ENCODE peak calls at places on chromosomes 12 and 14, in four cellular contexts. X is suprapubic skin, O is uterus, J is sigmoid colon. A is an unnamed sample. For H3K4me1, the result is how much of the 10 kb centered on the place peaks cover.

GRCh38 chr14:63276492-63277342 is 42.0 kb downstream of the GPHB5 start:
- DNase-seq in X (no peak), O (no peak), J (no peak), A (no peak)

GRCh38 chr14:95776798-95777615 is 63.1 kb upstream of the TCL1A start:
- DNase-seq in X (no peak), O (no peak), J (no peak), A (no peak)

GRCh38 chr12:13024151-13024946 is 19.8 kb upstream of the FAM234B start:
- DNase-seq in X (no peak), O (no peak), J (no peak), A (no peak)

GRCh38 chr14:60508707-60509437 is at the start of gene SIX6:
- DNase-seq in X (no peak), O (no peak), J (no peak), A (no peak)

GRCh38 chr14:92945544-92945943 is 22.6 kb downstream of the CHGA start:
- DNase-seq in X (no peak), O (no peak), J (no peak), A (no peak)

GRCh38 chr14:23160924-23161522 is 22.4 kb downstream of the SLC7A8 start:
- DNase-seq in X (peak), O (peak), J (no peak), A (no peak)

GRCh38 chr12:4159851-4160250 is 113.7 kb upstream of the CCND2 start:
- DNase-seq in X (no peak), O (no peak), J (no peak), A (no peak)

GRCh38 chr12:2693204-2693860 is 101.4 kb upstream of the FKBP4 start:
- DNase-seq in X (no peak), O (no peak), J (no peak), A (no peak)

GRCh38 chr12:22986997-22987396 is 362.0 kb downstream of the ETNK1 start:
- DNase-seq in X (no peak), O (no peak), J (no peak), A (no peak)

GRCh38 chr12:119178544-119179334 is at the start of gene HSPB8:
- DNase-seq in X (peak), O (peak), J (peak), A (peak)

GRCh38 chr12:10113085-10113484 is 14.3 kb upstream of the CLEC1A start:
- DNase-seq in X (no peak), O (no peak), J (no peak), A (no peak)

GRCh38 chr12:52417742-52418141 is 11.6 kb upstream of the KRT82 start:
- DNase-seq in X (no peak), O (no peak), J (no peak), A (no peak)

GRCh38 chr14:67820428-67820881 is 876 bp downstream of the RAD51B start:
- DNase-seq in X (no peak), O (no peak), J (no peak), A (no peak)

GRCh38 chr12:57477710-57478681 is 1.7 kb downstream of the ARHGAP9 start:
- DNase-seq in X (no peak), O (no peak), J (no peak), A (no peak)

GRCh38 chr12:101298426-101298825 is 18.5 kb downstream of the UTP20 start:
- DNase-seq in X (no peak), O (no peak), J (no peak), A (no peak)

GRCh38 chr14:98138666-98139065 is 1133.3 kb downstream of the BCL11B start:
- DNase-seq in X (no peak), O (no peak), J (no peak), A (no peak)
- H3K27ac ChIP-seq in X (no peak), O (no peak), J (no peak), A (no peak)

DNA sequence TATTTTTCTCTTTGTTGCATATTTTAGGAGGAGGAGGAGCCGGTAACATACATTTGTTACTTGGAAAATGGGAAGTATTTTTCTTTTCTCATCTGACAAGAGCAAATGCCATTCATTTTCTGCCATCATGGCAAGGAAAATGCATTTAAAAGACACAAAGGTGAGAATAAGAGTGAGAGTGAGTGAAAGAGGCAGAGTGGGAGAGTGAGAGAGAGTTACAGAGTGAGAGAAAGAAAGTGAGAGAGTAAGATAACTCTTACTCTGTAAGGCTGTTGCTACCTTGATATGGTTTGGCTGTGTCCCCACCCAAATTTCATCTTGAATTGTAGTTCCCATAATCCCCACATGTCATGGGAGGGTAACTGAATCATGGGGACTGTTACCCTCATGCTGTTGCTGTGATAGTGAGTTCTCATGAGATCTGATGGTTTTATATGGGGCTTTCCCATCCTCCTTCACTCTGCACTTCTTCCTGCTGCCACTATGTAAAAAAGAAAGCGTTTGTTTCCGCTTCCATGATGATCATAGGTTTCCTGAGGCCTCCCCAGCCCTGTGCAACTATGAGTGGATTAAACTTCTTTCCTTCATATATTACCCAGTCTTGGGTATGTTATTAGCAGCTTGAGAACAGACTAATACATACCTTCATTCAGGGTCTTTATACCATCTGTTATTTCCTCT is 64.2 kb downstream of the ASCL1 start:
- DNase-seq in X (no peak), O (no peak), J (no peak), A (no peak)
- TF ChIP-seq CTCF in X (no peak), O (no peak), J (no peak), A (no peak)

DNA sequence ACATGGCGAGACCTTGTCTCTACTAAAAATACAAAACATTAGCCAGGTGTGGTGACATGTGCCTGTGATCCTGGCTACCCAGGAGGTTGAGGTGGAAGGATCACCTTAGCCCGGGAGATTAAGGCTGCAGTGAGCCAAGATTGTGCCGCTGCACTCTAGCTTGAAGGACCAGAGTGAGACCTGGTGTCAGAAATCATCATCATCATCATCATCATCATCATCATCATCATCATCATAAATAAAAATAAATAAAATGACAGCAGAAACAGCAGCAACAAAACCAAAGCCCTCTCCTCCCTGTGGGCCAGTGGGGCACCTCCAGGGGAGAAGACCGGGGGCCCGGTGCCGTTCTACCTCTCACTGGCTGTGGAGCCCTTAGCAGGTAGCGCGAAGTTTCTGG is 281.9 kb upstream of the CRY1 start:
- DNase-seq in X (no peak), O (no peak), J (no peak), A (no peak)
- H3K4me1 ChIP-seq in X (under half), O (under half), J (under half), A (under half)

DNA sequence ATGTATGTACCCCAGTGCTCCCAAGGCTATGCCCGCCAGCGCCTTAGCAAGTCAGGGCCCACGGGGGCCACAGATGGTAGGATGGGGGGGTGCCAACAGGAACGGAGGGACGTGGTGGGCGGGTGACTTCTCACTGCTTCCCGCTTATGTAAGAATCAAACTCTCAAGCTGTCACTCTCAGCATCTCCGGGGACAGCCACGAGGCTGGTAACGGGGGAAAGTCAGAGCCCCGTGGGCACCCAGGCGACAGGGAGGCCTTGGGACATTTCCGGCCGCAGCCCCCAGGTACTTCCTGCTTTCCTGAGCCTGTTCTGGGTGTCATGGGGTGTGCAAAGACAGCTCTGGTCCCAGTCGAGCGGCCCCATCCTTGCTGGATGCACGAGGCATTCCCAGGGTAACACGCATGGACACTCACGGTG is 59.3 kb downstream of the TESC start:
- DNase-seq in X (no peak), O (no peak), J (no peak), A (no peak)
- H3K27ac ChIP-seq in X (no peak), O (no peak), J (no peak), A (no peak)

GRCh38 chr12:112261559-112261958 is 120.7 kb downstream of the HECTD4 start:
- DNase-seq in X (no peak), O (peak), J (no peak), A (no peak)
- TF ChIP-seq CTCF in X (no peak), O (no peak), J (no peak), A (no peak)

DNA sequence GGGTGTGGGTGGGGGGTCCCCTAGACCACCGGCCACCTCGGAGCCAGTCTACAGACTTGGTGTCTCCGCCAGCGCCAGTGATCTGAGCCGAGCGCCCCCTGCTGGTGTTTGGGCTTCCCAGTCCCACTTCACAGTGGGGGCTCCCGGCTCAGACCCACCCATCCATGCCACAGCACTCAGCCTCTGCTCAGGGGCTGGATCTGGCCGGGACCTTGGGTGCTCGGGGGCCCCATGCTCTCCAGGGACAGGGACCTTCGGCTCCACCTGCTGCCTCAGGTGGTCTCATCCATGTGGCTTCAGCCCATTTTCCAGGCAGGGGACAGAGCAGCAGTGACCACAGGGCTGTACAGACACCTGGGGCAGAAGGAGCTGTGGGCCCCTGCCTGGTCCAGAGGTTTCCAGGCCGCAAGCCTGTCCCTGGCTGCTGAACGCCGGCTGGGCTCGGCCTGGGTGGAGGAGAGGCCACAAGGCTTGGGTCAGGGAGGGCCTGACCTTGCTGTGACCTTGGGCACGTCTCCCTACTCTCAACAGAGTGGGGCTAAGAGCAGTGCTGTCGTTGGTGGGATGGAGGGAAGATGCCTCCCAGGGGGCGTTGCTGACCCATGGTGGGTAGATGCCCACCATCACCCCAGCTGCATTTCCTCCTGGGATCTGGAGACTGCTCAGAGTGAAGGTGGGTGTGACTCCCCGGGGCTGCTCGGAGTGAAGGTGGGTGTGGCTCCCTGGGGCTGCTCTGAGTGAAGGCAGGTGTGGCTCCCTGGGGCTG is 86.3 kb downstream of the KIF26A start:
- DNase-seq in X (no peak), O (no peak), J (no peak), A (no peak)
- H3K4me1 ChIP-seq in X (under half), O (under half), J (under half), A (under half)

DNA sequence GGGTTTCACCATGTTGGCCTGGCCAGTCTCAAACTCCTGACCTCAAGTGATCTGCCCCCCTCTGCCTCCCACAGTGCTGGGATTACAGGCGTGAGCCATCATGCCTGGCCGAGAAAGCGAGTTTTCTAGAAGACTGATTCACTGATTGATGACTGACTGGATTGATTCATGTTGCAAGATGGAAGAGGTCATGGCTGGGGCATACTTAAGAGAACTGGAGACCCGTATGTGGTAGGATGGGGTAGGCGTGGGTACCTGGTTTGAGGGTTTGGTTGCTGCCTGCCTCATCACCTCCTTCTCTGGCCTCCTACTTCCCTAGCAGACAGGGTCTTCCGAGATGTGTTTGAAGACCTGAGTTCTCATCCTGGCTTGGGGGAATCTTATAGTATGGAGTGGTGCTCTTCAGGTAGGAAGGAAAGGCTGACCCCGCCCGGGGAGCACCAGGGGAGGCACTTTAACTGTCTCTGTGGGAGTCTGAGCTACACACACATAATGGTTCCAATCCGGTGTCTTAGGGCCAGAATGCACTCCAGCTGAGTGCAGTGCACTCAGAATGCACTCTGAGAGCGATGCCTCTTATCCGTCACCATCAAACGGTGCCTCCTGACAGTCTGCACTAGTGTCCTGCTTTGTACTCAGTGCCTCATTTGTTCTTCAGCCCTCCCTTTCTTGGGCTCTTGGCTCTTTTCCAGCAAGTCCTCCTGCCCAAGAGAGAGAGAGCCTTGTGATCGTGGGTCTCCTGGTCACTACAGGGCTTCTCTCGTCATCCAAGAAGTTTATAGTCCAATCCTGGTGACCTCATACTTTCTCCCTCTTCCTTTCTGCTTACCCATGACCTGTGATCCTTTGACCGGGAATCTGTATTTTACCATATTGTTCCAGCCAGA is 19.7 kb downstream of the PLEKHG3 start:
- DNase-seq in X (no peak), O (no peak), J (peak), A (peak)
- H3K27ac ChIP-seq in X (peak), O (peak), J (peak), A (peak)

GRCh38 chr14:34330846-34331245 is 131.2 kb downstream of the SPTSSA start:
- DNase-seq in X (no peak), O (no peak), J (no peak), A (no peak)

GRCh38 chr14:34336501-34336900 is 125.5 kb downstream of the SPTSSA start:
- DNase-seq in X (no peak), O (no peak), J (no peak), A (no peak)

GRCh38 chr14:34331728-34332623 is 130.1 kb downstream of the SPTSSA start:
- DNase-seq in X (peak), O (peak), J (no peak), A (no peak)

GRCh38 chr14:34338056-34338455 is 124.0 kb downstream of the SPTSSA start:
- DNase-seq in X (no peak), O (no peak), J (no peak), A (no peak)

DNA sequence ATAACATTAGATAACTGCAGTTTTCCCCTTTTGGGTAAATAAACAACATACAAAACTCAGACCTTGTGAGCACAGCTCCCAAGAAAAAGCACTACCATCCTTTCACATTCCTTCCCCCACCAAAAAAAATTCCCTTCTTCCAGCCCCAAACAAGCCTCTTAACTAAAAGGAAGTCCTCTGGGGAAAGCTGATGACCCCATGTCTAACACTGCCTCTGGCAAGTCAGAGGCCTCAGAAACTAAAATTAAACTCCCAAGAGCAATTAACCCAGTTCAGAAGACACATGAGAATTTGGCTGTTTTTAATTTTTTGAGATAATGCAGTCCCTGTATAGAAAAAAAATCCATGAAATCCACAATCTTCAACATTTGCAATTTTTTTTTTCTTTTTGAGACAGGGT is 127.7 kb downstream of the SPTSSA start:
- DNase-seq in X (no peak), O (no peak), J (no peak), A (no peak)
- TF ChIP-seq CTCF in X (no peak), O (no peak), J (no peak), A (no peak)

A was measured in tibial artery.